ENCODE peak calls at places on chromosomes 7 and 10, in five cellular contexts. J is RWPE2; H is tibial nerve; D is CD4-positive, CD25-positive, alpha-beta regulatory T cell; K is lung. B is an unnamed sample.

GRCh38 chr10:6530211-6530840 is 49.8 kb downstream of the PRKCQ start:
- DNase-seq in J (no peak), H (no peak), D (peak; percentile 87), K (no peak), B (no peak)

GRCh38 chr7:64625114-64626082 is 40.5 kb upstream of the ZNF107 start:
- DNase-seq in J (no peak), K (no peak), H (no peak), D (peak; percentile 25), B (no peak)

GRCh38 chr7:91883676-91884362 is 3.3 kb upstream of the MTERF1 start:
- DNase-seq in K (no peak), D (no peak), H (no peak), J (no peak), B (no peak)

GRCh38 chr7:120988591-120989299 is at the start of gene CPED1:
- DNase-seq in J (no peak), D (peak; percentile 8), H (peak; percentile 82), K (peak; percentile 64), B (peak; percentile 86)

GRCh38 chr7:80508440-80508839 is 3.4 kb downstream of the GNAT3 start:
- DNase-seq in J (no peak), K (no peak), D (no peak), H (no peak), B (no peak)

GRCh38 chr10:36771725-36772124 is 353.7 kb upstream of the ANKRD30A start:
- DNase-seq in K (no peak), J (no peak), D (no peak), H (no peak), B (no peak)

GRCh38 chr10:116757246-116757645 is 14.9 kb upstream of the HSPA12A start:
- DNase-seq in D (no peak), K (no peak), J (no peak), H (no peak), B (no peak)

GRCh38 chr10:13439313-13439712 is 89.5 kb downstream of the BEND7 start:
- DNase-seq in H (no peak), J (no peak), D (no peak), K (no peak), B (no peak)

GRCh38 chr10:58518775-58519174 is 6.1 kb downstream of the BICC1 start:
- DNase-seq in K (no peak), D (no peak), J (no peak), H (no peak), B (no peak)

GRCh38 chr10:101818119-101818957 is at the start of gene OGA:
- DNase-seq in K (peak; percentile 97), J (peak; percentile 99), H (peak; percentile 94), D (peak; percentile 99), B (peak; percentile 99)

DNA sequence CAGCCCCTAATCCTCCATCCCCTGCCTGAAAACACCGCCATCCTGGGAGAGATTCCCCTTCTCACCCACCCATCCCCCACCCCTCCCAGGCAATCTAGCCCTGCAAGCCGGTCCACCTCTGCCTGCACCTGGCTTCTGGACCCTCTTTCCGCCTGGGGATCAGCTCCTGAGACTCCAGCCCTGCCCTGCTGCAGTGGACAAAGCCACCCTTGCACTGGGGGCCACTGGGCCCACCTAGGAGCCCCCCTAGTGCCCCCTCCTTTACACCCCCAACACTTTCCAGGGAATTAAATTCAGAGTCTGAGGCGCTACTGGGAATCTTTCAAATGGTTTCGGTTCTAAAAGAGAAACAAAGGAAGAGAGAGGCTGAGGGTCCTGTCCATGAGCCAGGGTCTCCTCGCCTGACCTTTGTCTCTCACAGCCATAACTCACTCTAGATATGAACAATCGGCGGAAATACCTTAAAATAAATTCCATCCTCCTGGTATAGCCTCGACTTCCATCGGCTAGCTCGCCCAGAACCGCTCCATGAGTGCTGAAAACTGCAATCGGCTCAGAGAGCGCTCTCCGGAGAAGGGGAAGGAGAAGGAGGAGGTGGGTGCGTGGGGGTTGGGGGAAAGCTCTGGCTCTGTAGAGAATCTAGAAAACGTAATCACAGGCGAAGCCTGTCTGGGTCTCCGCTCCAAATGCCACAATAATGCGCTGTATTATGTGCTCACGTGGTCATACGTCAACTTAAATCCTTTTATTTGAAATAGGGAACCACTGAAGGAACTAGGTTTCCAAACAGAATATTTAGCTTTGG is 12.7 kb downstream of the HOXA4 start:
- DNase-seq in J (no peak), H (no peak), K (no peak), D (no peak), B (peak; percentile 23)
- H3K4me3 ChIP-seq in J (no peak overlapping the region), H (peak overlapping the region; percentile 4), K (peak overlapping the region; percentile 33), D (no peak overlapping the region), B (no peak overlapping the region)

GRCh38 chr7:29479606-29480200 is 83.9 kb upstream of the PRR15 start:
- DNase-seq in K (peak; percentile 38), D (no peak), H (no peak), J (no peak), B (no peak)
- H3K4me1 ChIP-seq in K (peaks cover 5% of the 10 kb centered on the region), D (no peaks in the 10 kb centered on the region), H (peaks cover 23% of the 10 kb centered on the region), J (no peaks in the 10 kb centered on the region), B (peaks cover 13% of the 10 kb centered on the region)

GRCh38 chr7:12694817-12695216 is 7.4 kb downstream of the ARL4A start:
- DNase-seq in D (no peak), H (no peak), K (no peak), J (no peak), B (no peak)
- H3K4me3 ChIP-seq in D (no peak overlapping the region), H (no peak overlapping the region), K (no peak overlapping the region), J (no peak overlapping the region), B (no peak overlapping the region)

DNA sequence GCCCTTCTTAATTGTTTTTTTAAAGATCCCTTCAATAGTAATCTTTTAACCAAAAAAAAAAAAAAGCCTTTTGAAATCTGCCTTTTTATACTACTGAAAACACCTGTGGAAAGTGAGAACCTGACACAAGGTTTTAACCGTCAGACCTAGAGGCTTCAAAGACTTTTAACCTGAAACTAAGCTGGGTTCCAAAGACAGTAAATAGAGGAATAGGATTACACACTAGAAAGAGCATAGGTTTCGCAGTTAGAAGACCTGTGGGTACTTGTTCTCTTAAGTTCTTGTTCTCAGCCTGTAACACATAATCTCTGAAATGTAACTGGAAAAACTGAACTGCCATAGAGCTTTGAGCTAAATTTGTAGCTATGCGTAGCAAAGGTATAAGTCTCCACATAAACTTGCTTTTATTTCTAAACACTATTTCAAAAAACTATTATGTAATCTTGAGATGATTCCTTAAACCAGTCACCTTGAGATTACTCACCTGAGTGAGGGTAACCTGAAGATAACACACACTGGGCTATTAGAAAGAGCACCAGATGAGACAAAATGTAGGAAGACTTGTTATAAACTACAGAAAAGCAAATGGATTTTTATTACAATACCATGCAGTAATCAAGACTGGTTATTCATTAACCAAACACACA is 196.5 kb upstream of the FRMD4A start:
- DNase-seq in J (no peak), D (no peak), K (no peak), H (no peak), B (no peak)
- H3K4me1 ChIP-seq in J (peaks cover under 1% of the 10 kb centered on the region), D (peaks cover 57% of the 10 kb centered on the region), K (no peaks in the 10 kb centered on the region), H (no peaks in the 10 kb centered on the region), B (peaks cover under 1% of the 10 kb centered on the region)

GRCh38 chr7:25894002-25894901 is 257.7 kb upstream of the NFE2L3 start:
- DNase-seq in K (peak; percentile 54), H (no peak), J (no peak), D (peak; percentile 29), B (no peak)

GRCh38 chr7:25897261-25897782 is 254.7 kb upstream of the NFE2L3 start:
- DNase-seq in D (no peak), H (no peak), K (no peak), J (no peak), B (no peak)

GRCh38 chr7:25894902-25895791 is 256.9 kb upstream of the NFE2L3 start:
- DNase-seq in H (peak; percentile 69), K (peak; percentile 54), J (no peak), D (peak; percentile 46), B (no peak)

GRCh38 chr7:25893436-25893835 is 258.6 kb upstream of the NFE2L3 start:
- DNase-seq in J (no peak), H (no peak), D (peak; percentile 5), K (no peak), B (no peak)

DNA sequence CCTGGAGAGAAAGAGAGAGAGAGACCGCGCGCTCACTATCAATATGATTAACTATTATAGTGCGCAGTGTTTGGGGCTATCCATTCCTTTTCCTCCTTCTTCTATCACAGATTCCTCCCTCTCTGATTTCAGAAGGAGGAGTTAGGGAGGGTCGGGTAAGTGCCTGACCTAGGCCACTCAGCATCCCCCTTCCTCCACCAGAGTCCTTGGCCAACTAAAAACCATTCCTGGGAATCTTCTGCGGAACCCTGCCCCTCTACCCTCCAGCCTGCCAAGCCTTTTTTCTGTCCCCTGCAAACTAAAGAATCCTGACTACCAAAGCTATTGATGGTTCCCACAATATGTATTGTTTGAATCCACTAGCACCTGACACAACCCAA is 256.2 kb upstream of the NFE2L3 start:
- DNase-seq in H (no peak), D (no peak), J (no peak), K (no peak), B (no peak)
- H3K4me3 ChIP-seq in H (peak overlapping the region; percentile 16), D (no peak overlapping the region), J (no peak overlapping the region), K (no peak overlapping the region), B (no peak overlapping the region)

GRCh38 chr10:53841746-53842145 is 959.3 kb downstream of the PCDH15 start:
- DNase-seq in J (no peak), D (no peak), H (no peak), K (no peak), B (no peak)
- H3K4me1 ChIP-seq in J (peaks cover 14% of the 10 kb centered on the region), D (no peaks in the 10 kb centered on the region), H (peaks cover 7% of the 10 kb centered on the region), K (no peaks in the 10 kb centered on the region), B (no peaks in the 10 kb centered on the region)

GRCh38 chr7:150451097-150451793 is 815 bp downstream of the GIMAP8 start:
- DNase-seq in K (peak; percentile 60), J (no peak), D (peak; percentile 64), H (peak; percentile 40), B (no peak)

GRCh38 chr7:150449206-150449956 is 1.0 kb upstream of the GIMAP8 start:
- DNase-seq in H (no peak), K (no peak), D (no peak), J (no peak), B (no peak)

GRCh38 chr7:150451833-150452431 is 1.5 kb downstream of the GIMAP8 start:
- DNase-seq in D (peak; percentile 17), H (no peak), J (no peak), K (no peak), B (no peak)

GRCh38 chr7:150448789-150449147 is 1.7 kb upstream of the GIMAP8 start:
- DNase-seq in H (peak; percentile 46), K (peak; percentile 82), D (peak; percentile 89), J (no peak), B (peak; percentile 28)

GRCh38 chr7:150450491-150450992 is at the start of gene GIMAP8:
- DNase-seq in J (no peak), H (peak; percentile 27), D (peak; percentile 48), K (peak; percentile 60), B (no peak)
- H3K4me3 ChIP-seq in J (no peak within 1 kb of the TSS), H (peak within 1 kb of the TSS; percentile 53), D (peak within 1 kb of the TSS; percentile 99), K (peak within 1 kb of the TSS; percentile 57), B (no peak within 1 kb of the TSS)

DNA sequence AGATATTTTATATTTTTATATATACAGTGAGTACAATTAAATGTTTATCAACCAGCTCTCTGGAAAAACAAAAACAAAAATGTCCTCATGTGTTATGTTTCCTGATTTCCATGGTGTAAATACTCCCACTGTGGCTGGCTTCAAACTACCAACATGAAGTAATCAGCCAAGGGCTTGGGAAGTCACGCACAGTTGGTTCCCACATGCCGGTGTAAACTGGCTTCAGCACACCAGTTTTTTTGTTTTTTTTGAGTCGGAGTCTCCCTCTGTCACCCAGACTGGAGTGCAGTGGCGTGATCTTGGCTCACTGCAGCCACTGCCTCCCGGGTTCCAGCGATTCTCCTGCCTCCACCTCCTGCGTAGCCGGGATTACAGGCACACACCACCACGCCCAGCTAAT is 11.8 kb downstream of the OSBPL3 start:
- DNase-seq in H (no peak), K (no peak), J (no peak), D (no peak), B (no peak)
- H3K4me1 ChIP-seq in H (no peaks in the 10 kb centered on the region), K (peaks cover 2% of the 10 kb centered on the region), J (peaks cover 83% of the 10 kb centered on the region), D (peaks cover 50% of the 10 kb centered on the region), B (peaks cover 36% of the 10 kb centered on the region)

B was measured in SJSA1.